ENCODE peak calls at places on chromosomes 11 and 22, in eight cellular contexts. One of them, this sample, is unnamed.

GRCh38 chr11:47950396-47950795 is 30.0 kb upstream of the PTPRJ start:
- DNase-seq in esophagus squamous epithelium: no peak
- DNase-seq in GM20000: no peak
- DNase-seq in choroid plexus epithelial cell: peak; percentile 84
- DNase-seq in NB4: peak; percentile 76
- DNase-seq in neural crest cell: no peak
- DNase-seq in cardiac fibroblast: peak; percentile 38
- DNase-seq in adrenal gland: no peak
- DNase-seq in this sample: no peak

GRCh38 chr11:1929621-1930447 is 10.3 kb downstream of the TNNT3 start:
- DNase-seq in esophagus squamous epithelium: no peak
- DNase-seq in GM20000: no peak
- DNase-seq in choroid plexus epithelial cell: no peak
- DNase-seq in NB4: no peak
- DNase-seq in neural crest cell: no peak
- DNase-seq in cardiac fibroblast: no peak
- DNase-seq in adrenal gland: no peak
- DNase-seq in this sample: no peak

GRCh38 chr11:76661306-76661751 is 9.2 kb downstream of the LRRC32 start:
- DNase-seq in esophagus squamous epithelium: no peak
- DNase-seq in GM20000: no peak
- DNase-seq in choroid plexus epithelial cell: no peak
- DNase-seq in NB4: no peak
- DNase-seq in neural crest cell: no peak
- DNase-seq in cardiac fibroblast: no peak
- DNase-seq in adrenal gland: no peak
- DNase-seq in this sample: no peak

GRCh38 chr11:96102664-96103068 is 178.8 kb upstream of the MTMR2 start:
- DNase-seq in esophagus squamous epithelium: no peak
- DNase-seq in GM20000: no peak
- DNase-seq in choroid plexus epithelial cell: peak; percentile 72
- DNase-seq in NB4: no peak
- DNase-seq in neural crest cell: no peak
- DNase-seq in cardiac fibroblast: peak; percentile 78
- DNase-seq in adrenal gland: no peak
- DNase-seq in this sample: no peak

GRCh38 chr11:113593698-113594308 is 112.3 kb downstream of the TMPRSS5 start:
- DNase-seq in esophagus squamous epithelium: no peak
- DNase-seq in GM20000: peak; percentile 41
- DNase-seq in choroid plexus epithelial cell: no peak
- DNase-seq in NB4: peak; percentile 47
- DNase-seq in neural crest cell: no peak
- DNase-seq in cardiac fibroblast: no peak
- DNase-seq in adrenal gland: no peak
- DNase-seq in this sample: no peak

GRCh38 chr11:74925281-74925680 is 23.6 kb downstream of the XRRA1 start:
- DNase-seq in esophagus squamous epithelium: no peak
- DNase-seq in GM20000: no peak
- DNase-seq in choroid plexus epithelial cell: peak; percentile 17
- DNase-seq in NB4: no peak
- DNase-seq in neural crest cell: no peak
- DNase-seq in cardiac fibroblast: peak; percentile 43
- DNase-seq in adrenal gland: no peak
- DNase-seq in this sample: peak; percentile 14

GRCh38 chr11:134312223-134312622 is 19.6 kb upstream of the GLB1L2 start:
- DNase-seq in esophagus squamous epithelium: no peak
- DNase-seq in GM20000: no peak
- DNase-seq in choroid plexus epithelial cell: no peak
- DNase-seq in NB4: no peak
- DNase-seq in neural crest cell: no peak
- DNase-seq in cardiac fibroblast: no peak
- DNase-seq in adrenal gland: no peak
- DNase-seq in this sample: no peak

GRCh38 chr11:36254739-36255138 is 34.5 kb downstream of the COMMD9 start:
- DNase-seq in esophagus squamous epithelium: no peak
- DNase-seq in GM20000: no peak
- DNase-seq in choroid plexus epithelial cell: peak; percentile 67
- DNase-seq in NB4: no peak
- DNase-seq in neural crest cell: no peak
- DNase-seq in cardiac fibroblast: peak; percentile 72
- DNase-seq in adrenal gland: no peak
- DNase-seq in this sample: peak; percentile 45

GRCh38 chr11:44950625-44951472 is at the start of gene TP53I11:
- DNase-seq in esophagus squamous epithelium: no peak
- DNase-seq in GM20000: peak; percentile 81
- DNase-seq in choroid plexus epithelial cell: peak; percentile 55
- DNase-seq in NB4: peak; percentile 92
- DNase-seq in neural crest cell: peak; percentile 68
- DNase-seq in cardiac fibroblast: peak; percentile 61
- DNase-seq in adrenal gland: peak; percentile 80
- DNase-seq in this sample: peak; percentile 51

GRCh38 chr22:26713823-26714449 is 56.5 kb downstream of the MIAT start:
- DNase-seq in esophagus squamous epithelium: no peak
- DNase-seq in GM20000: no peak
- DNase-seq in choroid plexus epithelial cell: peak; percentile 81
- DNase-seq in NB4: no peak
- DNase-seq in neural crest cell: no peak
- DNase-seq in cardiac fibroblast: peak; percentile 67
- DNase-seq in adrenal gland: no peak
- DNase-seq in this sample: no peak

GRCh38 chr11:29943347-29943746 is 73.5 kb downstream of the KCNA4 start:
- DNase-seq in esophagus squamous epithelium: no peak
- DNase-seq in GM20000: no peak
- DNase-seq in choroid plexus epithelial cell: no peak
- DNase-seq in NB4: no peak
- DNase-seq in neural crest cell: no peak
- DNase-seq in cardiac fibroblast: no peak
- DNase-seq in adrenal gland: no peak
- DNase-seq in this sample: no peak

GRCh38 chr11:1207451-1208360 is 15.2 kb upstream of the MUC5B start:
- DNase-seq in esophagus squamous epithelium: no peak
- DNase-seq in GM20000: peak; percentile 7
- DNase-seq in choroid plexus epithelial cell: no peak
- DNase-seq in NB4: peak; percentile 1
- DNase-seq in neural crest cell: no peak
- DNase-seq in cardiac fibroblast: no peak
- DNase-seq in adrenal gland: no peak
- DNase-seq in this sample: no peak

GRCh38 chr22:49959782-49960158 is 802 bp upstream of the PIM3 start:
- DNase-seq in esophagus squamous epithelium: no peak
- DNase-seq in GM20000: no peak
- DNase-seq in choroid plexus epithelial cell: peak; percentile 15
- DNase-seq in NB4: no peak
- DNase-seq in neural crest cell: no peak
- DNase-seq in cardiac fibroblast: peak; percentile 49
- DNase-seq in adrenal gland: peak; percentile 74
- DNase-seq in this sample: peak; percentile 81

GRCh38 chr11:61172353-61172752 is 11.1 kb upstream of the VPS37C start:
- DNase-seq in esophagus squamous epithelium: no peak
- DNase-seq in GM20000: no peak
- DNase-seq in choroid plexus epithelial cell: no peak
- DNase-seq in NB4: no peak
- DNase-seq in neural crest cell: no peak
- DNase-seq in cardiac fibroblast: no peak
- DNase-seq in adrenal gland: no peak
- DNase-seq in this sample: no peak

GRCh38 chr11:63763506-63764200 is 4.9 kb downstream of the ZFTA start:
- DNase-seq in esophagus squamous epithelium: no peak
- DNase-seq in GM20000: peak; percentile 36
- DNase-seq in choroid plexus epithelial cell: no peak
- DNase-seq in NB4: no peak
- DNase-seq in neural crest cell: peak; percentile 13
- DNase-seq in cardiac fibroblast: no peak
- DNase-seq in adrenal gland: peak; percentile 56
- DNase-seq in this sample: no peak

DNA sequence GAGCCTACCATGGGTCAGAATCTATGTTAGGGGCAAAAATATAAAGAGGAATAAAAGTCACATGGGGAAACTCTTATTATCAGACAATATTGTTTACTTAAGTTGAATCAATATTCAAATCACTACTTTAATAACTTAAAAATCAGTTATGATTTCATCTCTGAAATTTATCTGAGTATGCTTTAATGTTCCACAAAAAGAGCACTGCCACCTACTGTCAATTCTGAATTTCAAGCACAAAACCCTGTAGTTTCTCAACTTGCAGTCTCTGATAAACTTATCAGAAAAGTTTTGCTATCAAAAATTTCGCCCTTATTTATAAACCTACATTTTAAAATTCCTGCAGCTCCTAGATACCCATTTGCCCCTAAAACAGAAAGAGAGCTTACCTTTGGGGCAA is 47.3 kb downstream of the RDX start:
- DNase-seq in esophagus squamous epithelium: no peak
- DNase-seq in GM20000: no peak
- DNase-seq in choroid plexus epithelial cell: peak; percentile 52
- DNase-seq in NB4: no peak
- DNase-seq in neural crest cell: no peak
- DNase-seq in cardiac fibroblast: peak; percentile 26
- DNase-seq in adrenal gland: no peak
- DNase-seq in this sample: peak; percentile 6
- TF ChIP-seq CTCF in esophagus squamous epithelium: peak; percentile 20
- TF ChIP-seq CTCF in GM20000: no peak
- TF ChIP-seq CTCF in choroid plexus epithelial cell: peak; percentile 42
- TF ChIP-seq CTCF in NB4: peak; percentile 5
- TF ChIP-seq CTCF in neural crest cell: peak; percentile 53
- TF ChIP-seq CTCF in cardiac fibroblast: no peak
- TF ChIP-seq CTCF in adrenal gland: no peak
- TF ChIP-seq CTCF in this sample: no peak

GRCh38 chr11:67288452-67289225 is 464 bp upstream of the ANKRD13D start:
- DNase-seq in esophagus squamous epithelium: peak; percentile 50
- DNase-seq in GM20000: peak; percentile 97
- DNase-seq in choroid plexus epithelial cell: peak; percentile 95
- DNase-seq in NB4: peak; percentile 100
- DNase-seq in neural crest cell: peak; percentile 84
- DNase-seq in cardiac fibroblast: peak; percentile 92
- DNase-seq in adrenal gland: peak; percentile 95
- DNase-seq in this sample: peak; percentile 92
- TF ChIP-seq CTCF in esophagus squamous epithelium: no peak
- TF ChIP-seq CTCF in GM20000: peak; percentile 41
- TF ChIP-seq CTCF in choroid plexus epithelial cell: no peak
- TF ChIP-seq CTCF in NB4: peak; percentile 37
- TF ChIP-seq CTCF in neural crest cell: peak; percentile 52
- TF ChIP-seq CTCF in cardiac fibroblast: no peak
- TF ChIP-seq CTCF in adrenal gland: no peak
- TF ChIP-seq CTCF in this sample: peak; percentile 11

GRCh38 chr11:8959546-8960166 is 4.6 kb downstream of the TMEM9B start:
- DNase-seq in esophagus squamous epithelium: no peak
- DNase-seq in GM20000: peak; percentile 83
- DNase-seq in choroid plexus epithelial cell: peak; percentile 94
- DNase-seq in NB4: peak; percentile 80
- DNase-seq in neural crest cell: peak; percentile 13
- DNase-seq in cardiac fibroblast: peak; percentile 91
- DNase-seq in adrenal gland: no peak
- DNase-seq in this sample: peak; percentile 87
- TF ChIP-seq CTCF in esophagus squamous epithelium: peak; percentile 57
- TF ChIP-seq CTCF in GM20000: peak; percentile 45
- TF ChIP-seq CTCF in choroid plexus epithelial cell: peak; percentile 70
- TF ChIP-seq CTCF in NB4: peak; percentile 67
- TF ChIP-seq CTCF in neural crest cell: peak; percentile 73
- TF ChIP-seq CTCF in cardiac fibroblast: peak; percentile 55
- TF ChIP-seq CTCF in adrenal gland: peak; percentile 14
- TF ChIP-seq CTCF in this sample: peak; percentile 66

GRCh38 chr11:93740802-93741093 is 547 bp downstream of the TAF1D start:
- DNase-seq in esophagus squamous epithelium: no peak
- DNase-seq in GM20000: peak; percentile 34
- DNase-seq in choroid plexus epithelial cell: peak; percentile 79
- DNase-seq in NB4: peak; percentile 84
- DNase-seq in neural crest cell: peak; percentile 22
- DNase-seq in cardiac fibroblast: peak; percentile 73
- DNase-seq in adrenal gland: peak; percentile 84
- DNase-seq in this sample: peak; percentile 74
- TF ChIP-seq CTCF in esophagus squamous epithelium: no peak
- TF ChIP-seq CTCF in GM20000: no peak
- TF ChIP-seq CTCF in choroid plexus epithelial cell: no peak
- TF ChIP-seq CTCF in NB4: no peak
- TF ChIP-seq CTCF in neural crest cell: no peak
- TF ChIP-seq CTCF in cardiac fibroblast: no peak
- TF ChIP-seq CTCF in adrenal gland: no peak
- TF ChIP-seq CTCF in this sample: no peak

DNA sequence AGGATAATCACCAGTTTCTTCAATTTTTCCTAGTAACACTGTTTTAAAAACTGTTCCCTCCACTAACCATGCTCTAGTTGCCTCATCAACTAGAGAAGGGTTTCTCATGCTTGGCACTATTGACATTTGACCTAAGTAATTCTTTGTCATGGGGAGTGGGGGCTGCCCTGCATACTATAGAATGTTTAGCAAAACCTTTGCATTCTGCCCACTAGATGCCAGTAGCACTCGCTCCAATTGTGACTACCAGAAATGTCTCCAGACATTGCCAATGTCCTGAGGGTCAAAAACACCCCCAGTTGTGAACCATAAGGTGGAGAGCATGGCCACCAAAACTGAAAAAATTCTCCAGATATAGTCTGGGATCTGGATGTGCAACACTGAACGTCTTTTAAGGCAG is 27.6 kb upstream of the BMAL1 start:
- DNase-seq in esophagus squamous epithelium: no peak
- DNase-seq in GM20000: no peak
- DNase-seq in choroid plexus epithelial cell: peak; percentile 43
- DNase-seq in NB4: no peak
- DNase-seq in neural crest cell: no peak
- DNase-seq in cardiac fibroblast: peak; percentile 38
- DNase-seq in adrenal gland: no peak
- DNase-seq in this sample: peak; percentile 36
- TF ChIP-seq CTCF in esophagus squamous epithelium: no peak
- TF ChIP-seq CTCF in GM20000: peak; percentile 11
- TF ChIP-seq CTCF in choroid plexus epithelial cell: peak; percentile 63
- TF ChIP-seq CTCF in NB4: no peak
- TF ChIP-seq CTCF in neural crest cell: no peak
- TF ChIP-seq CTCF in cardiac fibroblast: peak; percentile 38
- TF ChIP-seq CTCF in adrenal gland: no peak
- TF ChIP-seq CTCF in this sample: peak; percentile 52